ENCODE peak calls at places on chromosomes 12 and 14, in four cellular contexts. One of them, this sample, is unnamed.

GRCh38 chr14:81625343-81625742 is 91.7 kb upstream of the SEL1L start:
- DNase-seq in endothelial cell of umbilical vein: no peak
- DNase-seq in IMR-90: no peak
- DNase-seq in keratinocyte: no peak
- DNase-seq in this sample: no peak

GRCh38 chr12:56634837-56635538 is 4.9 kb upstream of the BAZ2A start:
- DNase-seq in endothelial cell of umbilical vein: peak; percentile 70
- DNase-seq in IMR-90: peak; percentile 84
- DNase-seq in keratinocyte: no peak
- DNase-seq in this sample: peak; percentile 78

GRCh38 chr12:52221912-52222457 is 11.1 kb upstream of the KRT7 start:
- DNase-seq in endothelial cell of umbilical vein: peak; percentile 44
- DNase-seq in IMR-90: peak; percentile 25
- DNase-seq in keratinocyte: no peak
- DNase-seq in this sample: peak; percentile 48

GRCh38 chr14:55071870-55072640 is 20.6 kb downstream of the MAPK1IP1L start:
- DNase-seq in endothelial cell of umbilical vein: peak; percentile 63
- DNase-seq in IMR-90: peak; percentile 94
- DNase-seq in keratinocyte: peak; percentile 65
- DNase-seq in this sample: no peak

GRCh38 chr12:42332301-42332894 is 6.4 kb downstream of the PPHLN1 start:
- DNase-seq in endothelial cell of umbilical vein: peak; percentile 67
- DNase-seq in IMR-90: peak; percentile 51
- DNase-seq in keratinocyte: no peak
- DNase-seq in this sample: no peak

GRCh38 chr12:113242018-113242418 is 20.8 kb downstream of the TPCN1 start:
- DNase-seq in endothelial cell of umbilical vein: no peak
- DNase-seq in IMR-90: no peak
- DNase-seq in keratinocyte: no peak
- DNase-seq in this sample: no peak

GRCh38 chr14:61780125-61780524 is 17.9 kb downstream of the SNAPC1 start:
- DNase-seq in endothelial cell of umbilical vein: no peak
- DNase-seq in IMR-90: no peak
- DNase-seq in keratinocyte: no peak
- DNase-seq in this sample: no peak

GRCh38 chr14:53190938-53191337 is 37.8 kb upstream of the DDHD1 start:
- DNase-seq in endothelial cell of umbilical vein: no peak
- DNase-seq in IMR-90: peak; percentile 12
- DNase-seq in keratinocyte: no peak
- DNase-seq in this sample: no peak

GRCh38 chr12:121489874-121490273 is 90.0 kb downstream of the RNF34 start:
- DNase-seq in endothelial cell of umbilical vein: no peak
- DNase-seq in IMR-90: no peak
- DNase-seq in keratinocyte: no peak
- DNase-seq in this sample: no peak

GRCh38 chr12:121494093-121494787 is 86.6 kb downstream of the KDM2B start:
- DNase-seq in endothelial cell of umbilical vein: peak; percentile 31
- DNase-seq in IMR-90: peak; percentile 33
- DNase-seq in keratinocyte: no peak
- DNase-seq in this sample: peak; percentile 79

GRCh38 chr12:121484967-121485366 is 85.0 kb downstream of the RNF34 start:
- DNase-seq in endothelial cell of umbilical vein: no peak
- DNase-seq in IMR-90: no peak
- DNase-seq in keratinocyte: no peak
- DNase-seq in this sample: no peak

GRCh38 chr12:121495746-121496145 is 85.1 kb downstream of the KDM2B start:
- DNase-seq in endothelial cell of umbilical vein: no peak
- DNase-seq in IMR-90: no peak
- DNase-seq in keratinocyte: no peak
- DNase-seq in this sample: no peak

DNA sequence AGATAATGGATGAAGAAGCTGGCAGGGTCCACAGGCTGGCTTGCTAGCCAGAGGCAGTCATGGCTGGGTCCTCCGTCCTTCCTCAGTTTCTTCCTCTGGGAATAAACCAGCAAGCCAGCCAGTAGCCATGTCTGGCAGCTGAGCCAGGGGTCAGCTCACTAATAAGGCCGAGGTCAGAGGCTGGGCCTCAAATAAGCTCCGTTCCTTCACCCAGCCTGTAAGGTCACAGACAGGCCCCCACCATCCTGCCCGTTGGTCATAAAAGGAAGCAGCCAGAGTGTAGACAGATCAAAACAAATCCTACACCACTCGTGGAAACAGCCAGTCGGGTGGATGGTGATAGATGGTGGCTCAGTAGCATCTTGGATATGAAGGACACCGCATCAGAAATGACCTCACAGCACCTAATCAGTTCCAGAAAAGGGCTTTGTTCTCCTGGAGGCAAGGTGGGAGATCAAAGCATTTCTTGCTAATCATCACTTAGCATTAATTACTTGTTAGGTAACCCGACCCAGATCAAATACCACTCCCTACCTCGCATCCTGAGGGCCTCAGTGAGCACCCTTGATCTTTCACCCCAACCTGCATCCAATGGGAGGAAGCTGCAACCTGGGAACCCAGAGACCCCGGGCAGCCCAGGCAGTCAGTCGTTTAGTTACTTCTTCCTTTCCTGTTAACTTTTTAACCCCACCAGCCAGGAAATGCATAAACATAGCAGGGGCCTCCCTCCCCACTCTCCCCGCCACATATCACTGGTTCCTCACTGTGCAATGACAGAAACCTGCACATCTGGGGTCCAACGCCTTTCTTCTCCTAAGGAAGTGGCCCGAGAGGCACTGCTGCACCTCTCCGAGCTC is 90.2 kb downstream of the KDM2B start:
- DNase-seq in endothelial cell of umbilical vein: no peak
- DNase-seq in IMR-90: no peak
- DNase-seq in keratinocyte: no peak
- DNase-seq in this sample: no peak
- H3K9me1 ChIP-seq in endothelial cell of umbilical vein: no peaks in the 10 kb centered on the region
- H3K9me1 ChIP-seq in IMR-90: peaks cover 9% of the 10 kb centered on the region
- H3K9me1 ChIP-seq in keratinocyte: no peaks in the 10 kb centered on the region
- H3K9me1 ChIP-seq in this sample: no peaks in the 10 kb centered on the region

DNA sequence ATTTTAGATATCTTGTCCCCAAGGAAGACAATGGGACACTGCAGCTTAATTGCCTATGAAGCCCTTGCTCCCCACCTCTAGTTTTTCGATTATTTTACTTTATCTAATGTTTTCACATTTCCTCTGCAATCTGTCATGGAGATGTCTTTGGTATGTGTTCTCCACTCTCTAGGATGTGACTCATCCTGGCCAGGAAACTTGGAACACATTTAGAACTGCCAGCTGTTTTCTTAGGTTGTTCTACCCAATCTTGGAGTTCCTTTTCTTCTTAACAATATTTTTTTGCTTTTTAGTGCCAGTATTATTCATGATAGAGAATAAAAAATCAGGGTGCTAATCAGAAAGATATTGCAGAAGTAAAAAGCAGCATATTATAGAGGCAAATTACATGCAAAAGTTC is 101.7 kb upstream of the CLEC14A start:
- DNase-seq in endothelial cell of umbilical vein: peak; percentile 97
- DNase-seq in IMR-90: peak; percentile 92
- DNase-seq in keratinocyte: no peak
- DNase-seq in this sample: no peak
- H3K9me1 ChIP-seq in endothelial cell of umbilical vein: no peaks in the 10 kb centered on the region
- H3K9me1 ChIP-seq in IMR-90: no peaks in the 10 kb centered on the region
- H3K9me1 ChIP-seq in keratinocyte: no peaks in the 10 kb centered on the region
- H3K9me1 ChIP-seq in this sample: no peaks in the 10 kb centered on the region

GRCh38 chr12:3409662-3410061 is 81.3 kb upstream of the PRMT8 start:
- DNase-seq in endothelial cell of umbilical vein: no peak
- DNase-seq in IMR-90: no peak
- DNase-seq in keratinocyte: no peak
- DNase-seq in this sample: no peak
- H3K9me1 ChIP-seq in endothelial cell of umbilical vein: no peaks in the 10 kb centered on the region
- H3K9me1 ChIP-seq in IMR-90: no peaks in the 10 kb centered on the region
- H3K9me1 ChIP-seq in keratinocyte: no peaks in the 10 kb centered on the region
- H3K9me1 ChIP-seq in this sample: no peaks in the 10 kb centered on the region

DNA sequence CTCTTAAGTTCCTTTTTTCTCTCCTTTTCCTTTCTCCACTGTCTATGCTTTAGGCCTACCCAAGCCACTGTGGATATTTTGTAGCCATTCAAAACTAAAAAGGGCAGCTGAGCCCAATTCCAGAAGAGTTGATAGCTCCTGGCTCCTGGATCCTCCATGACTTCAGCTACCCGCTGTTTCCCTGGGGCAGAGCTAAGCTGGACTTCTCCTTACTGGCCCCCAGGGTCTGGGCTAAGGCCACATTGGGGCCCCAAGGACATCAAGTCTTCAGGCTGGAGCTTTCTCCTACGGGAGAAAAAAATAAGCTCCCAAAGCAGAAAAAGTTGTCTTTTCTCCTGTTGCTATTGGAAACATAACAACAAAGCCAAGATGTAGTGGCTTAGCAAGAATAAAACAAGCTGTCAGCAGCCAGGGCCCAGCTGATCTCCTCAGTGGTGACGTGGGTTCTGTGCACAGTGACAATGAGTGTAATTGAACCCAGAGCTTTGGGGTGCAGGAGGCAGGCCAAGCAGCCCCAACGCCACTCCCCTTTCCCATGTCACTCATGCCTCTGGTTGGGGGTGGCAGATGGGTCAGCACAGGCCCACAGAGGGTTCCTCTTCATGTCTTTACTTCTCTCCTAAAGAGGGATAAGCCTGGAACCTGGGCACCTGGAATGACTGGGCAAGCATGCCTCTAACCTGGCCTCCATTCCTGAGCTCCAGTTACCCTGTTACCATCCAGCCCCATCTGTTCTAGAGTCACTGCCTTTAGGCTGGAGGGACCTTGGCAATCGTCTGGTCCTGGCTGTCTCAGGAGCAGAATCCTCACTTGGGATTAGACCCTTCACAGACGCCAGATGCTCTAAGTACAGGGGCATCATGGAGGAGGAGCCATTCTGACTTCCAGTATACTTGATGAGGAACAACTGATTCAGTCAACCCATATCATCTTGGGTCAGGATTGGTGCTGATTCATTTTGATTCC is 171.2 kb downstream of the ZFP36L1 start:
- DNase-seq in endothelial cell of umbilical vein: no peak
- DNase-seq in IMR-90: peak; percentile 79
- DNase-seq in keratinocyte: no peak
- DNase-seq in this sample: no peak
- H3K9me1 ChIP-seq in endothelial cell of umbilical vein: no peaks in the 10 kb centered on the region
- H3K9me1 ChIP-seq in IMR-90: peaks cover 5% of the 10 kb centered on the region
- H3K9me1 ChIP-seq in keratinocyte: no peaks in the 10 kb centered on the region
- H3K9me1 ChIP-seq in this sample: no peaks in the 10 kb centered on the region

GRCh38 chr12:3189282-3189681 is 112.1 kb downstream of the TSPAN9 start:
- DNase-seq in endothelial cell of umbilical vein: no peak
- DNase-seq in IMR-90: no peak
- DNase-seq in keratinocyte: no peak
- DNase-seq in this sample: no peak

GRCh38 chr12:3193131-3193530 is 116.0 kb downstream of the TSPAN9 start:
- DNase-seq in endothelial cell of umbilical vein: no peak
- DNase-seq in IMR-90: no peak
- DNase-seq in keratinocyte: no peak
- DNase-seq in this sample: no peak

GRCh38 chr12:3192221-3192620 is 115.0 kb downstream of the TSPAN9 start:
- DNase-seq in endothelial cell of umbilical vein: no peak
- DNase-seq in IMR-90: no peak
- DNase-seq in keratinocyte: no peak
- DNase-seq in this sample: no peak

GRCh38 chr12:3190101-3190500 is 112.9 kb downstream of the TSPAN9 start:
- DNase-seq in endothelial cell of umbilical vein: peak; percentile 72
- DNase-seq in IMR-90: no peak
- DNase-seq in keratinocyte: no peak
- DNase-seq in this sample: no peak

DNA sequence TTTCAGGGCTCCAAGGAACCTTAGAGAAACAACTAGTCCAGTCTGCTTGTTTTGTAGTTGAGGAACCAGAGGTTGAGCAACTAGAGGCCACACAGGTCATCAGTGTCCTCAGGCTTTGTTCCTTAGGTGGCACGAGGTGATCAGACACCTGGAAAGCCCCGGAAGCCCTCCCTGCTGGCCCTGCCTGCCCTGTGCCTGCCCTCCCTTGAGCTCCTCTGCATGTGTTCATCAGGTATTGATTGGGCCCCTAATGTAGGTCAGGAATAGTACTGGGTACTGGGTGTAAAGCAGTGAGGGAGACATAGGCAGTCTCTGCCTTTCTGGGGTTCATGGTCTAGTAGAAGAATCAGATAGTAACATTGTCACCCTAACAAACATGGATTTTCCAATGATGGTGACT is 114.3 kb downstream of the TSPAN9 start:
- DNase-seq in endothelial cell of umbilical vein: no peak
- DNase-seq in IMR-90: no peak
- DNase-seq in keratinocyte: no peak
- DNase-seq in this sample: no peak
- H3K9me1 ChIP-seq in endothelial cell of umbilical vein: no peaks in the 10 kb centered on the region
- H3K9me1 ChIP-seq in IMR-90: peaks cover 8% of the 10 kb centered on the region
- H3K9me1 ChIP-seq in keratinocyte: no peaks in the 10 kb centered on the region
- H3K9me1 ChIP-seq in this sample: no peaks in the 10 kb centered on the region

DNA sequence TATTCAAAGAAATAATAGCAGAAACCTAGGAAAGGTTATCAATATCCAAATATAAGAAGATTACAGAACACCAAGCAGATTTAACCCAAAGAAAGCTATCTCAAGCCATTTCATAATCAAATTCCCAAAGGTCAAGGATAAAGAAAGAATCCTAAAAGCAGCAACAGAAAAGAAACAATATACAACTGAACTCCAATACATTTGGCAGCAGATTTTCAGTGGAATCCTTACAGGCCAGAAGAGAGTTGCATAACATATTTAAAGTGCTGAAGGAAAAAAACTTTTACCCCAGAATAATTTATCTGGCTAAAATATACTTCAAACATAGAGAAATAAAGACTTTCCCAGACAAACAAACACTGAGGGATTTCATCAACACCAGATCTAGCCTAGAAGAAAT is 54.3 kb downstream of the DENND5B start:
- DNase-seq in endothelial cell of umbilical vein: no peak
- DNase-seq in IMR-90: peak; percentile 38
- DNase-seq in keratinocyte: no peak
- DNase-seq in this sample: no peak
- H3K9me1 ChIP-seq in endothelial cell of umbilical vein: no peaks in the 10 kb centered on the region
- H3K9me1 ChIP-seq in IMR-90: no peaks in the 10 kb centered on the region
- H3K9me1 ChIP-seq in keratinocyte: no peaks in the 10 kb centered on the region
- H3K9me1 ChIP-seq in this sample: no peaks in the 10 kb centered on the region

This sample was measured in K562.